ENCODE peak calls at places on chromosomes 7 and 10, in four cellular contexts. T is naive thymus-derived CD4-positive, alpha-beta T cell; R is adipocyte; F is HCEC 1CT. E is an unnamed sample.

GRCh38 chr7:5283421-5284303 is 919 bp downstream of the SLC29A4 start:
- DNase-seq in T (no peak), R (peak; percentile 35), F (no peak), E (no peak)

GRCh38 chr7:113078321-113078720 is 8.3 kb downstream of the GPR85 start:
- DNase-seq in T (no peak), R (no peak), F (no peak), E (no peak)

GRCh38 chr7:108525327-108525984 is 479 bp downstream of the PNPLA8 start:
- DNase-seq in T (no peak), R (peak; percentile 88), F (peak; percentile 76), E (no peak)

GRCh38 chr10:23217471-23217870 is 25.4 kb downstream of the PTF1A start:
- DNase-seq in T (no peak), R (no peak), F (no peak), E (no peak)

GRCh38 chr10:126924915-126925300 is 19.7 kb downstream of the DOCK1 start:
- DNase-seq in T (no peak), R (no peak), F (no peak), E (no peak)

GRCh38 chr7:73828107-73828803 is 2.5 kb upstream of the CLDN4 start:
- DNase-seq in T (no peak), R (no peak), F (peak; percentile 53), E (peak; percentile 47)

GRCh38 chr7:3301472-3301778 is 373 bp downstream of the SDK1 start:
- DNase-seq in T (no peak), R (peak; percentile 37), F (no peak), E (no peak)

GRCh38 chr7:94908204-94909022 is 1.0 kb downstream of the PPP1R9A start:
- DNase-seq in T (no peak), R (peak; percentile 22), F (no peak), E (no peak)

GRCh38 chr7:158263110-158263963 is 324.3 kb downstream of the PTPRN2 start:
- DNase-seq in T (no peak), R (no peak), F (no peak), E (no peak)

GRCh38 chr10:13693783-13694450 is 107.2 kb downstream of the PRPF18 start:
- DNase-seq in T (no peak), R (no peak), F (no peak), E (no peak)

GRCh38 chr7:137717811-137718271 is 128.9 kb downstream of the DGKI start:
- DNase-seq in T (no peak), R (no peak), F (no peak), E (no peak)

GRCh38 chr7:155807805-155808550 is 4.3 kb downstream of the SHH start:
- DNase-seq in T (no peak), R (no peak), F (no peak), E (no peak)

GRCh38 chr7:76048668-76048988 is 722 bp downstream of the MDH2 start:
- DNase-seq in T (no peak), R (no peak), F (no peak), E (peak; percentile 41)

GRCh38 chr7:7848245-7848644 is 120.4 kb upstream of the GLCCI1 start:
- DNase-seq in T (no peak), R (no peak), F (no peak), E (no peak)

GRCh38 chr10:36026081-36026480 is 384.0 kb upstream of the FZD8 start:
- DNase-seq in T (no peak), R (no peak), F (no peak), E (no peak)

GRCh38 chr7:47294569-47295222 is 287.2 kb downstream of the TNS3 start:
- DNase-seq in T (no peak), R (no peak), F (no peak), E (no peak)

GRCh38 chr7:74483402-74484336 is 30.0 kb downstream of the GTF2IRD1 start:
- DNase-seq in T (no peak), R (peak; percentile 62), F (peak; percentile 64), E (no peak)

GRCh38 chr10:90707657-90708056 is 150.2 kb downstream of the HTR7 start:
- DNase-seq in T (no peak), R (no peak), F (no peak), E (no peak)

GRCh38 chr10:80100861-80101695 is 22.6 kb downstream of the TMEM254 start:
- DNase-seq in T (no peak), R (no peak), F (no peak), E (no peak)

GRCh38 chr7:30159153-30159552 is 24.4 kb downstream of the MTURN start:
- DNase-seq in T (no peak), R (no peak), F (no peak), E (no peak)

GRCh38 chr10:53223846-53224245 is 451.3 kb upstream of the MBL2 start:
- DNase-seq in T (no peak), R (no peak), F (no peak), E (no peak)

GRCh38 chr7:156949541-156950380 is at the start of gene NOM1:
- DNase-seq in T (peak; percentile 86), R (peak; percentile 96), F (peak; percentile 81), E (peak; percentile 93)

GRCh38 chr10:16297652-16298051 is 139.2 kb upstream of the PTER start:
- DNase-seq in T (no peak), R (no peak), F (no peak), E (no peak)

GRCh38 chr10:115948415-115948814 is 324.6 kb downstream of the GFRA1 start:
- DNase-seq in T (no peak), R (peak; percentile 57), F (peak; percentile 60), E (no peak)

GRCh38 chr10:31299119-31299518 is 19.9 kb upstream of the ZEB1 start:
- DNase-seq in T (peak; percentile 27), R (no peak), F (peak; percentile 22), E (peak; percentile 20)

GRCh38 chr7:102119213-102119651 is 167.4 kb upstream of the SH2B2 start:
- DNase-seq in T (no peak), R (no peak), F (no peak), E (no peak)

GRCh38 chr10:122128357-122128756 is 139.4 kb downstream of the TACC2 start:
- DNase-seq in T (no peak), R (peak; percentile 81), F (peak; percentile 46), E (no peak)

GRCh38 chr7:141541375-141541774 is 9.8 kb upstream of the AGK start:
- DNase-seq in T (no peak), R (no peak), F (no peak), E (no peak)

GRCh38 chr10:29254123-29255046 is 34.5 kb upstream of the LYZL1 start:
- DNase-seq in T (no peak), R (peak; percentile 32), F (no peak), E (no peak)

GRCh38 chr7:84111842-84112241 is 82.7 kb downstream of the SEMA3A start:
- DNase-seq in T (no peak), R (no peak), F (no peak), E (no peak)

GRCh38 chr7:92685146-92686042 is 95.2 kb upstream of the FAM133B start:
- DNase-seq in T (peak; percentile 49), R (no peak), F (no peak), E (peak; percentile 83)

GRCh38 chr7:30911561-30911969 is at the start of gene AQP1:
- DNase-seq in T (no peak), R (no peak), F (no peak), E (no peak)

GRCh38 chr7:155161690-155162089 is 91.6 kb downstream of the HTR5A start:
- DNase-seq in T (no peak), R (no peak), F (peak; percentile 20), E (no peak)

GRCh38 chr7:20862554-20862953 is 75.9 kb upstream of the SP8 start:
- DNase-seq in T (no peak), R (no peak), F (no peak), E (no peak)

GRCh38 chr7:76201732-76202665 is at the start of gene SRRM3:
- DNase-seq in T (peak; percentile 79), R (peak; percentile 89), F (peak; percentile 67), E (peak; percentile 88)

GRCh38 chr10:34184901-34185386 is 630.2 kb downstream of the PARD3 start:
- DNase-seq in T (no peak), R (peak; percentile 12), F (no peak), E (no peak)

E was measured in activated CD4-positive, alpha-beta memory T cell treated with anti-CD3 and anti-CD28 coated beads for 36 hours.